ENCODE peak calls at places on chromosomes 5 and 9, in eight cellular contexts. P is spleen, Z is keratinocyte, W is H1, X is hepatocyte, R is prostate gland, G is Peyer's patch, N is WERI-Rb-1. Q is an unnamed sample.

GRCh38 chr5:50325237-50325832 is 115.8 kb downstream of the EMB start:
- DNase-seq in P (no peak), Z (no peak), W (no peak), X (peak), R (no peak), G (no peak), N (no peak), Q (no peak)

GRCh38 chr9:89368550-89368949 is 50.2 kb downstream of the SECISBP2 start:
- DNase-seq in P (no peak), Z (no peak), W (no peak), X (no peak), R (no peak), G (no peak), N (no peak), Q (no peak)

GRCh38 chr5:137621861-137622823 is 113.7 kb downstream of the KLHL3 start:
- DNase-seq in P (no peak), Z (peak), W (no peak), X (no peak), R (no peak), G (no peak), N (no peak), Q (peak)

GRCh38 chr5:36982146-36982545 is 105.6 kb downstream of the NIPBL start:
- DNase-seq in P (no peak), Z (peak), W (no peak), X (no peak), R (no peak), G (no peak), N (no peak), Q (no peak)

GRCh38 chr5:23994581-23995370 is 487.4 kb downstream of the PRDM9 start:
- DNase-seq in P (no peak), Z (no peak), W (no peak), X (no peak), R (no peak), G (no peak), N (no peak), Q (no peak)

GRCh38 chr9:129408535-129409215 is 212.2 kb downstream of the C9orf50 start:
- DNase-seq in P (peak), Z (no peak), W (no peak), X (peak), R (peak), G (no peak), N (peak), Q (no peak)

GRCh38 chr5:73816656-73817420 is 190.8 kb downstream of the ARHGEF28 start:
- DNase-seq in P (no peak), Z (no peak), W (no peak), X (no peak), R (no peak), G (no peak), N (no peak), Q (no peak)

GRCh38 chr5:108747111-108748009 is at the start of gene FER:
- DNase-seq in P (no peak), Z (peak), W (no peak), X (peak), R (peak), G (no peak), N (no peak), Q (no peak)

GRCh38 chr9:97615439-97616072 is 17.6 kb downstream of the TSTD2 start:
- DNase-seq in P (no peak), Z (no peak), W (peak), X (peak), R (peak), G (peak), N (peak), Q (peak)

GRCh38 chr5:151627650-151628049 is 36.5 kb upstream of the FAT2 start:
- DNase-seq in P (no peak), Z (no peak), W (no peak), X (no peak), R (no peak), G (no peak), N (no peak), Q (no peak)

GRCh38 chr9:108478431-108478837 is 377.4 kb downstream of the ACTL7B start:
- DNase-seq in P (no peak), Z (peak), W (no peak), X (peak), R (no peak), G (no peak), N (peak), Q (peak)

GRCh38 chr5:6492934-6493333 is 44.3 kb downstream of the UBE2QL1 start:
- DNase-seq in P (no peak), Z (no peak), W (no peak), X (no peak), R (no peak), G (no peak), N (no peak), Q (no peak)

GRCh38 chr9:97874617-97875016 is 21.6 kb downstream of the FOXE1 start:
- DNase-seq in P (no peak), Z (no peak), W (peak), X (no peak), R (no peak), G (no peak), N (no peak), Q (no peak)

GRCh38 chr9:99130069-99130468 is 25.2 kb downstream of the TGFBR1 start:
- DNase-seq in P (no peak), Z (no peak), W (no peak), X (no peak), R (no peak), G (peak), N (no peak), Q (no peak)

GRCh38 chr5:60346391-60346790 is 353.6 kb downstream of the DEPDC1B start:
- DNase-seq in P (no peak), Z (no peak), W (no peak), X (no peak), R (no peak), G (no peak), N (no peak), Q (no peak)

GRCh38 chr9:129177443-129177790 is 644 bp downstream of the IER5L start:
- DNase-seq in P (no peak), Z (no peak), W (peak), X (peak), R (no peak), G (no peak), N (no peak), Q (no peak)

GRCh38 chr9:98022447-98022846 is 34.1 kb upstream of the NANS start:
- DNase-seq in P (no peak), Z (no peak), W (no peak), X (no peak), R (no peak), G (no peak), N (no peak), Q (no peak)

GRCh38 chr5:160460377-160461049 is 38.9 kb downstream of the PTTG1 start:
- DNase-seq in P (no peak), Z (no peak), W (no peak), X (no peak), R (no peak), G (no peak), N (no peak), Q (no peak)

GRCh38 chr9:17318821-17319320 is 184.0 kb downstream of the CNTLN start:
- DNase-seq in P (no peak), Z (no peak), W (no peak), X (no peak), R (no peak), G (no peak), N (no peak), Q (no peak)

GRCh38 chr9:119114681-119115080 is 254.6 kb downstream of the BRINP1 start:
- DNase-seq in P (no peak), Z (no peak), W (no peak), X (no peak), R (no peak), G (no peak), N (no peak), Q (no peak)

GRCh38 chr9:90915693-90916092 is 114.1 kb downstream of the SYK start:
- DNase-seq in P (peak), Z (no peak), W (peak), X (peak), R (no peak), G (no peak), N (peak), Q (no peak)

GRCh38 chr9:36742264-36742663 is 169.6 kb downstream of the MELK start:
- DNase-seq in P (no peak), Z (no peak), W (no peak), X (no peak), R (no peak), G (no peak), N (peak), Q (no peak)

GRCh38 chr5:10655686-10656075 is 91.8 kb downstream of the ANKRD33B start:
- DNase-seq in P (no peak), Z (no peak), W (no peak), X (no peak), R (no peak), G (no peak), N (no peak), Q (no peak)

GRCh38 chr9:69462394-69462793 is 137.4 kb downstream of the ENTREP1 start:
- DNase-seq in P (no peak), Z (no peak), W (no peak), X (no peak), R (no peak), G (no peak), N (no peak), Q (no peak)

GRCh38 chr9:107739601-107740082 is 250.1 kb upstream of the KLF4 start:
- DNase-seq in P (no peak), Z (peak), W (peak), X (no peak), R (peak), G (no peak), N (no peak), Q (peak)

GRCh38 chr5:172115541-172115982 is 72.5 kb downstream of the STK10 start:
- DNase-seq in P (peak), Z (no peak), W (no peak), X (no peak), R (no peak), G (peak), N (no peak), Q (no peak)

GRCh38 chr9:115944166-115944948 is 209.2 kb upstream of the PAPPA start:
- DNase-seq in P (no peak), Z (peak), W (no peak), X (peak), R (peak), G (peak), N (peak), Q (peak)

GRCh38 chr5:125198270-125198974 is 452.0 kb upstream of the ZNF608 start:
- DNase-seq in P (no peak), Z (no peak), W (no peak), X (peak), R (peak), G (peak), N (peak), Q (peak)

GRCh38 chr5:138668451-138668850 is 84.8 kb upstream of the CTNNA1 start:
- DNase-seq in P (no peak), Z (no peak), W (peak), X (peak), R (no peak), G (no peak), N (no peak), Q (no peak)

GRCh38 chr5:76521240-76521758 is 101.9 kb downstream of the F2RL2 start:
- DNase-seq in P (no peak), Z (no peak), W (no peak), X (no peak), R (no peak), G (no peak), N (no peak), Q (no peak)

GRCh38 chr5:132953710-132954109 is 9.7 kb downstream of the AFF4 start:
- DNase-seq in P (no peak), Z (no peak), W (no peak), X (no peak), R (no peak), G (no peak), N (no peak), Q (no peak)

GRCh38 chr5:96930058-96930457 is 5.8 kb upstream of the LNPEP start:
- DNase-seq in P (no peak), Z (no peak), W (no peak), X (no peak), R (no peak), G (no peak), N (no peak), Q (no peak)
- H3K4me3 ChIP-seq in P (no peak), Z (no peak), W (no peak), X (no peak), R (no peak), G (no peak), N (no peak), Q (no peak)

DNA sequence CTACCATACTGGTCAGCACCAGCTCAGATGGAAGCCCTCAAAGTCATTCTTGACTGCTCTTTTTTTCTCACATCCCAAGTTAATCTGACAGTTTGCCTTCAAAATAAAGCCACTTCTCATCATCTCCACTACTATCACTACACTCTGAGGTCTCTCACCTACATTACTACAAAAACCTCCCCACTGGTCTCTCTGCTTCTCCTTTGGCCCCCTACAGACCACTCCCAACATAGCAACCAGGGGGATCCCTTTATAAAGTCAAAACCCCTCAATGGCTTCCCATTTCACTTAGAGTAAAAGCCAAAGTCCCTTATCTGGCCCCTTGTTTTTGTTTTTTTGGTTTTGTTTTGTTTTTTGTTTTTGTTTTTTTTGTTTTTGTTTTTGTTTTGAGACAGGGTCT is 4.6 kb downstream of the ARAP3 start:
- DNase-seq in P (no peak), Z (no peak), W (peak), X (no peak), R (no peak), G (no peak), N (peak), Q (no peak)
- TF ChIP-seq CTCF in P (no peak), Z (no peak), W (peak), X (no peak), R (no peak), G (no peak), N (peak), Q (no peak)

GRCh38 chr9:4689687-4690104 is 10.3 kb downstream of the CDC37L1 start:
- DNase-seq in P (no peak), Z (no peak), W (no peak), X (no peak), R (peak), G (no peak), N (no peak), Q (no peak)
- H3K27ac ChIP-seq in P (no peak), Z (no peak), W (no peak), X (no peak), R (peak), G (no peak), N (no peak), Q (peak)

DNA sequence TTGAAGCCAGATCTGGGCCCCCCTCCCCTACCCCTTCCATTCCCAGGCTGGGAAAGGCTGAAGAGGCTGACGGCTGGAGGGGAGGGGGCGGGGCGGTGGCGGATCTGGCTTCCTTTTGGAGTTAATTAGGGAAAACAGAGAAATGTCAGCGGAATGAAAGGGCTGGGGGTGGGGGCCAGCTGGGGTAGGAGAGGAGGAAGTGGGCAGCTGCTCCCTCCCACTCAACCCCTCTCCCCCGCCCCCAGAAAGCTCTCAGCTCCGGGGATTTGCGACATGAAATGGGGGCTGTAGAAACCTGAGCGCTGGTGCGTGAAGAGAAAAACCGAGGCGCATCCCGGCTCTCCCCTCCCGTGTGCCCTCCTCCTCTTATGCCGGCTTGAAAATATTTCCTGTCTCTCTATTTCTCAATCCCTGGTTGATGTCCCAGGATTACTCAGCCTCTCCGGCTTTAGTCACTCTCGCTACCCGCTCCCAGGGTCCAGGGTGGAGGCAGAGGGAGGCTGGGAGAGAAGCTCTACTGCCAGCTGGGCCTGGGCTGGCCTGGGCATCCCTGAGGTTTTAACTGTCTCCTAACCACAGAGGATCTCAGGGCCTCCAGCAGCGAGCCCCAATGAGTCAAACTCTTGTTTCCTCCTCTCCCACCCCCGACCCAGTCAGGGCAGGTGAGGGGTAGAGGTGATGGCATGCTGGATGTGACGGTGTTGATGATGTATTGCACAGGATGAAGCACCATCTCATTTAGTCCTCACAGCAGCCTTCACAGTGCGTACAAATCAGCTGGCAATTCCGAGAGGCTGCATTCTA is 20.1 kb downstream of the PCDHGC5 start:
- DNase-seq in P (no peak), Z (no peak), W (no peak), X (peak), R (no peak), G (peak), N (peak), Q (peak)
- H3K4me3 ChIP-seq in P (no peak), Z (no peak), W (peak), X (no peak), R (no peak), G (peak), N (peak), Q (peak)

DNA sequence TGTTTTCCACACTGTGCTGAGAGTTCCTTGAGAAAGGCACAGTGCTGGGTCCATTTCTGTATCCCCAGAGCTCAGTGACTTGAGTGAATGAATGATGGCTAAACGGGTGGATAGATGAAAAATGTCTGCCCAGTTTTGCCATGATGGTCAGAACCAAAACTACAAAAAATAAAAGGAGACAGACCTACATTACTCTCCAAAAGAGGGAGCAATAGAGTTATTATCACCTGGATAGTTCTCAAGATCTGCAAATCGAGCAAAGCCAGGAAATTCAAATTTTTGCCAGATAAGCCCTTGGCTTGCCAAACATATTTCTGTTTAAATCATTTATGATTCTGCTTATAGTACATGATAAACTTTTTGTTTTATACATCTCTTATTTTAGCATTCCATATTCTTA is 214.2 kb upstream of the ZNF462 start:
- DNase-seq in P (no peak), Z (no peak), W (no peak), X (peak), R (no peak), G (no peak), N (no peak), Q (no peak)
- TF ChIP-seq CTCF in P (no peak), Z (no peak), W (peak), X (peak), R (no peak), G (no peak), N (peak), Q (no peak)

DNA sequence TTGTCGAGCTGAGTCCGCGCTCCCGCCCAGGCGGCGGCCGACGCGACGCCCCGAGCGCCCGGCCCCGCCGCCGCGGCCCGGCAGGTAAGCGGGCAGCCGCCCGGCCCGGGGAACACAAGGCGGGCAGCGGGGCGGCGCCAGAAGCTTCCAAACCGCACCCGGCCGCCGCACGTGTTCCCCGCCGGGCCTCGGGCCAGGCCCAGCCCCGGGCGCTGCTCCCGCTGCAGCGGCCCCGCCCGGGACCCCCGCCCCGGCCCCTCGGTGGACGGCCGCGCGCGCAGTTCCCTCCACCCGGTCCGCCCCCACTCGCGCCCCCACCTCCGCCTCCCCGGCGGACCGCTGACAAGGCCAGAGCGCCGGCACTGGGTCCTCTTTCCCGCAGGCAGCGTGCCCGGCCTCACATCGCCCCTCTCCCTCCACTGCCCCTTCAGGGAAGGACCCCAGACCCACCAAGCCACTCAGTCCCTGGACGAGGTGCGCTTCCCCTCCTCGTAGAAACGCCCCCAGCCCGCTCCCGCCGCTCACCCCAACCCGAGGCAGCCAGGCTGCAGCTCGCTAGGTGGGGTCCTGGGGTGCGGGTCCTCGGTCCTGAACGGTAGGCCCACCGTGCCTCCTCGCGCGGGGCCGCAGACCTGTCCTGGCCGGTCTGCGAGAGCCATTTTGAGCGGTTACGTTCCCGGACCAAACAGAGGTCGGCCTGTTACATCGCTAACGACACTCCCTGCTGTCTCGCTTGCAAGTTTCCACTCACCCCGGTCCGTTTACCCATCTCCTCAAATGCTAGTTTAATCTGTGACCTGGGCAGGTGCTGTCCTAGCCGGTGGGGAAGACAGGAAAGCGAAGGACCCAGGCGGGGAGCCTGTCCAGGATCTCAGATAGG is 475 bp downstream of the WDR5 start:
- DNase-seq in P (no peak), Z (no peak), W (peak), X (peak), R (no peak), G (no peak), N (no peak), Q (no peak)
- H3K27ac ChIP-seq in P (no peak), Z (peak), W (peak), X (peak), R (peak), G (peak), N (peak), Q (peak)

DNA sequence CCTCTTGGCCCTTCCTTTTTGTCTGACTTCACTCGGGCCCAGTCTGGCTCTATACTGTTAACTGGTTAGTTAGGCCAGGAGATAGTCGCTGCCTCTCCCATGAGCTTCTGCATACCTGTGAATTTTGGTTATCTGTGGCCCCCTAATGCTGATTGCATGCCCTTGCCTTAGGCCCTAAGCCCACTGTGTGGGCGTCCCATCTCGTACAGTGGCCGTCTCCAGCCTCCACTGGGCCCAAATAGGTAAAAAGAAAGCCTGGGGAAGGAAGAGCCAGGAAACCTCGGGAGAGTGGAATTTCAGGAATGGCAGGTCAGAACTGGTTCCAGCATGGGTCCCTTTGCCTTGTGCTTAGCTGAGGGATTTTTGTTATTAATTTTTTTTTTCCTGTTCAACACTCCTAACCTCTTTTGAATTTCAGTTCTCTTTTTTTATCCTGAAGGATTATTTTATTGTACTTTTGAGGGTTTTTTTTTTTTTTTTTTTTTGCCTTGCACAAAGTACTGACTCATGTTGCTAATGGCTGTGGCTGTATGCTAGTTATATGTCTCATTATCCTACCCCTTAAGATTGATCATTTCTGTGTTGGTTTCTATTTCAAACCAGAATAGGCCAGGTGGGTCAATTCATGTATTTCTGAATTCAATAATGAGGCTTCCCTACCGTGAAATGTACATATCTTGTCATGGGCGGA is 3.4 kb downstream of the PRRC2B start:
- DNase-seq in P (no peak), Z (no peak), W (peak), X (peak), R (peak), G (no peak), N (no peak), Q (no peak)
- H3K4me3 ChIP-seq in P (no peak), Z (peak), W (peak), X (no peak), R (no peak), G (no peak), N (no peak), Q (peak)